ENCODE peak calls at places on chromosomes 5 and 9, in four cellular contexts. Q is fibroblast of lung, R is hippocampal formation, D is cardiac muscle cell. U is an unnamed sample.

GRCh38 chr9:34783951-34784487 is 74.1 kb upstream of the CCL21 start:
- DNase-seq in Q (no peak), R (no peak), D (no peak), U (no peak)

GRCh38 chr9:135116371-135116770 is 28.9 kb downstream of the OLFM1 start:
- DNase-seq in Q (no peak), R (no peak), D (no peak), U (no peak)

GRCh38 chr5:31186672-31187267 is 6.7 kb upstream of the CDH6 start:
- DNase-seq in Q (peak), R (no peak), D (peak), U (no peak)

GRCh38 chr5:72586788-72587530 is 79.7 kb upstream of the ZNF366 start:
- DNase-seq in Q (peak), R (no peak), D (peak), U (no peak)

GRCh38 chr5:108046955-108047670 is 334.8 kb downstream of the FBXL17 start:
- DNase-seq in Q (no peak), R (no peak), D (no peak), U (no peak)

GRCh38 chr9:12790883-12791282 is 16.1 kb downstream of the LURAP1L start:
- DNase-seq in Q (no peak), R (no peak), D (no peak), U (no peak)

GRCh38 chr9:94300470-94301301 is 27.8 kb downstream of the NUTM2F start:
- DNase-seq in Q (no peak), R (no peak), D (no peak), U (no peak)

GRCh38 chr5:126806-127205 is 34.8 kb downstream of the PLEKHG4B start:
- DNase-seq in Q (no peak), R (no peak), D (no peak), U (no peak)

GRCh38 chr5:150245111-150245789 is 44.3 kb downstream of the CAMK2A start:
- DNase-seq in Q (no peak), R (no peak), D (peak), U (peak)

GRCh38 chr5:54440456-54440893 is 15.0 kb upstream of the HSPB3 start:
- DNase-seq in Q (no peak), R (no peak), D (no peak), U (no peak)

GRCh38 chr5:122415481-122416120 is 103.6 kb downstream of the SNCAIP start:
- DNase-seq in Q (peak), R (peak), D (peak), U (peak)

GRCh38 chr5:125257057-125257970 is 510.9 kb upstream of the ZNF608 start:
- DNase-seq in Q (peak), R (no peak), D (no peak), U (no peak)